ENCODE peak calls at places on chromosomes 12 and 14, in six cellular contexts. R is neural progenitor cell, U is hepatocyte, K is OCI-LY7, D is HCT116, B is SK-N-SH. L is an unnamed sample. For H3K9me3, the result is how much of the 10 kb centered on the place peaks cover.

GRCh38 chr12:120639771-120640721 is at the start of gene CABP1:
- DNase-seq in R (peak), U (peak), K (peak), D (no peak), B (peak), L (no peak)

GRCh38 chr12:77324763-77325468 is 259.5 kb upstream of the E2F7 start:
- DNase-seq in R (peak), U (peak), K (peak), D (peak), B (peak), L (peak)

GRCh38 chr12:113232787-113233585 is 11.7 kb downstream of the TPCN1 start:
- DNase-seq in R (peak), U (no peak), K (peak), D (no peak), B (no peak), L (no peak)

GRCh38 chr14:59123975-59124374 is 64.5 kb upstream of the DAAM1 start:
- DNase-seq in R (no peak), U (peak), K (peak), D (no peak), B (peak), L (peak)

GRCh38 chr14:100067971-100068959 is 3.0 kb downstream of the EVL start:
- DNase-seq in R (no peak), U (no peak), K (peak), D (peak), B (no peak), L (peak)

GRCh38 chr12:77152623-77153193 is 87.3 kb upstream of the E2F7 start:
- DNase-seq in R (peak), U (peak), K (no peak), D (peak), B (no peak), L (peak)

GRCh38 chr12:57866308-57867019 is 19.9 kb upstream of the CTDSP2 start:
- DNase-seq in R (no peak), U (no peak), K (no peak), D (no peak), B (no peak), L (no peak)

GRCh38 chr12:13167906-13168305 is 28.6 kb upstream of the EMP1 start:
- DNase-seq in R (no peak), U (no peak), K (no peak), D (no peak), B (no peak), L (no peak)

GRCh38 chr14:59707778-59708635 is 131.4 kb upstream of the CCDC175 start:
- DNase-seq in R (no peak), U (no peak), K (no peak), D (no peak), B (peak), L (peak)

GRCh38 chr14:52730708-52731111 is 744 bp downstream of the STYX start:
- DNase-seq in R (no peak), U (no peak), K (no peak), D (no peak), B (no peak), L (peak)

GRCh38 chr14:52845079-52845478 is 53.7 kb upstream of the GNPNAT1 start:
- DNase-seq in R (no peak), U (no peak), K (no peak), D (no peak), B (no peak), L (no peak)

GRCh38 chr12:27644446-27644845 is 51.8 kb upstream of the REP15 start:
- DNase-seq in R (no peak), U (peak), K (no peak), D (no peak), B (no peak), L (peak)

GRCh38 chr14:30058401-30058800 is 130.8 kb upstream of the PRKD1 start:
- DNase-seq in R (no peak), U (no peak), K (no peak), D (no peak), B (no peak), L (no peak)

GRCh38 chr12:39103552-39104165 is 198.3 kb upstream of the CPNE8 start:
- DNase-seq in R (peak), U (peak), K (peak), D (peak), B (peak), L (peak)

GRCh38 chr12:104985206-104985605 is 910 bp upstream of the NOPCHAP1 start:
- DNase-seq in R (no peak), U (no peak), K (no peak), D (no peak), B (no peak), L (no peak)

GRCh38 chr12:94754653-94755052 is 104.3 kb upstream of the TMCC3 start:
- DNase-seq in R (no peak), U (no peak), K (no peak), D (no peak), B (no peak), L (peak)

GRCh38 chr12:1799068-1799881 is 21.1 kb upstream of the LRTM2 start:
- DNase-seq in R (no peak), U (no peak), K (no peak), D (no peak), B (peak), L (no peak)

GRCh38 chr12:43425361-43425760 is 126.6 kb downstream of the ADAMTS20 start:
- DNase-seq in R (no peak), U (no peak), K (no peak), D (no peak), B (no peak), L (no peak)

GRCh38 chr12:85004199-85004598 is 31.9 kb downstream of the TSPAN19 start:
- DNase-seq in R (no peak), U (no peak), K (no peak), D (no peak), B (no peak), L (no peak)

GRCh38 chr12:124646385-124647230 is 79.2 kb upstream of the NCOR2 start:
- DNase-seq in R (no peak), U (no peak), K (no peak), D (no peak), B (no peak), L (no peak)

GRCh38 chr12:31005944-31006361 is 67.7 kb upstream of the DDX11 start:
- DNase-seq in R (no peak), U (no peak), K (no peak), D (peak), B (peak), L (peak)

GRCh38 chr12:2011641-2012607 is 7.7 kb upstream of the DCP1B start:
- DNase-seq in R (peak), U (no peak), K (no peak), D (no peak), B (no peak), L (no peak)

GRCh38 chr14:104111301-104112112 is 26.0 kb downstream of the ASPG start:
- DNase-seq in R (no peak), U (no peak), K (no peak), D (no peak), B (no peak), L (no peak)

DNA sequence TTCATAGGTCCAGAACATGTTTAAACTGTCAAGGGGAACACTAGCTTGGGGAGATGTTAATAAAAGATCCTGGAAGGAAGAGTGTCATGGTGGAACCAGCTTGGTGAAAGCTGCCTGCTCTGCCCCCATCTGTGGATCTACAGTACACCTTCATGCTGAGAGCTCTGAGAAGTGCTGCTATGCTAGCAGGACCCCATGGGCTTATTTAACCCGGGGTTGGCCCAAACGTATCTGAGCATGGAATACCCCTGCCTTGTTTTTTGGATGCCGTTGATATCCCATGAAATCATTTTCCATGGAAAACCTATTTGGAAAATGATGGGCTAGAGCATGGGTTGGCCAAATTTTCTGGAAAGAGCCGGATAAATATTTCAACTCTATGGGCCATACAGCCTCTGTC is 14.2 kb downstream of the UBE3B start:
- DNase-seq in R (no peak), U (no peak), K (no peak), D (no peak), B (no peak), L (no peak)
- H3K9me3 ChIP-seq in R (under half), U (under half), K (under half), D (under half), B (under half), L (under half)

DNA sequence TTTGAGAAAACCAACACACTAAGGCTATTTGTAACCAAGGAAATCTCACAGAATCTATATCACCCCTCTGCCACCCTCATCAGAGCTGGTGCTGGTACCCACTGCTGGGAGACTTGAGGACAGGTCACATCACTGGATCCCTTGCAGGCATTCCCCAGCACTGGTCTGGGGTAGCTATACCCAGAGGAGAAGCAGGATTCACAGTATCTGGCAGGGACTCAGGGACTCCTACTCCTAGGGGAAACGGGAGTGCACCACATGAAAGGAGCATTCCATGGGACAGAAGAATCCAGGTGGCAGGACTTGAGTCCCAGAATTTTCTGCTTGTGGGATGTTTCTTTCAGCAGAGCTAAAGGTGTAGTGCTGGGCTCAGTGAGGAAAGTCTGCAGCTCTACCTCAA is 223.2 kb downstream of the ADGRD1 start:
- DNase-seq in R (no peak), U (no peak), K (no peak), D (no peak), B (no peak), L (no peak)
- TF ChIP-seq CTCF in R (no peak), U (no peak), K (no peak), D (no peak), B (no peak), L (no peak)

GRCh38 chr12:54495327-54495726 is 2.2 kb upstream of the NCKAP1L start:
- DNase-seq in R (no peak), U (no peak), K (no peak), D (no peak), B (no peak), L (no peak)

GRCh38 chr12:54502485-54502884 is 4.9 kb downstream of the NCKAP1L start:
- DNase-seq in R (no peak), U (no peak), K (no peak), D (no peak), B (no peak), L (no peak)

GRCh38 chr12:54497883-54498282 is 331 bp downstream of the NCKAP1L start:
- DNase-seq in R (no peak), U (no peak), K (no peak), D (no peak), B (no peak), L (no peak)
- TF ChIP-seq EZH2phosphoT487 in R (no peak), U (no peak), K (no peak), D (no peak), B (no peak), L (no peak)

GRCh38 chr14:105151838-105152793 is 16.5 kb downstream of the JAG2 start:
- DNase-seq in R (no peak), U (no peak), K (no peak), D (no peak), B (no peak), L (no peak)

GRCh38 chr14:105153739-105154475 is 14.7 kb downstream of the JAG2 start:
- DNase-seq in R (no peak), U (no peak), K (no peak), D (no peak), B (no peak), L (no peak)

GRCh38 chr14:105151131-105151837 is 17.3 kb downstream of the JAG2 start:
- DNase-seq in R (no peak), U (no peak), K (no peak), D (no peak), B (no peak), L (no peak)

GRCh38 chr14:105153331-105153731 is 15.2 kb downstream of the JAG2 start:
- DNase-seq in R (no peak), U (no peak), K (no peak), D (no peak), B (peak), L (no peak)

GRCh38 chr14:105152794-105153241 is 15.8 kb downstream of the JAG2 start:
- DNase-seq in R (no peak), U (no peak), K (no peak), D (no peak), B (no peak), L (no peak)
- H3K9me3 ChIP-seq in R (under half), U (under half), K (under half), D (under half), B (under half), L (under half)